ENCODE peak calls at places on chromosomes 2 and 18, in five cellular contexts. K is fibroblast of villous mesenchyme, Z is HepG2, I is breast epithelium, O is esophagus squamous epithelium. L is an unnamed sample.

GRCh38 chr2:241351640-241352031 is 4.4 kb upstream of the FARP2 start:
- DNase-seq in K (peak; percentile 29), Z (peak; percentile 82), I (no peak), O (no peak), L (no peak)

GRCh38 chr2:216188956-216189355 is 79.8 kb downstream of the XRCC5 start:
- DNase-seq in K (peak; percentile 66), Z (no peak), I (no peak), O (no peak), L (no peak)

GRCh38 chr2:216109962-216110614 is 940 bp downstream of the XRCC5 start:
- DNase-seq in K (peak; percentile 73), Z (peak; percentile 46), I (no peak), O (no peak), L (no peak)

GRCh38 chr2:102098756-102099155 is 43.8 kb upstream of the IL1R1 start:
- DNase-seq in K (no peak), Z (no peak), I (no peak), O (no peak), L (no peak)

GRCh38 chr2:231791107-231791506 is 4.9 kb downstream of the COPS7B start:
- DNase-seq in K (no peak), Z (peak; percentile 35), I (no peak), O (no peak), L (no peak)

GRCh38 chr18:12255626-12256026 is 1.5 kb downstream of the CIDEA start:
- DNase-seq in K (peak; percentile 6), Z (peak; percentile 35), I (peak; percentile 41), O (no peak), L (no peak)

GRCh38 chr2:241965931-241966412 is 96.4 kb downstream of the RTP5 start:
- DNase-seq in K (peak; percentile 98), Z (peak; percentile 18), I (peak; percentile 24), O (no peak), L (no peak)

GRCh38 chr2:241836257-241836656 is 22.4 kb downstream of the PDCD1 start:
- DNase-seq in K (no peak), Z (no peak), I (no peak), O (no peak), L (no peak)

GRCh38 chr2:152434395-152435182 is 99.6 kb downstream of the FMNL2 start:
- DNase-seq in K (no peak), Z (no peak), I (no peak), O (no peak), L (no peak)

GRCh38 chr18:67232991-67233390 is 283.5 kb downstream of the DSEL start:
- DNase-seq in K (no peak), Z (no peak), I (no peak), O (no peak), L (no peak)

GRCh38 chr18:49055787-49056186 is 105.0 kb upstream of the SMAD7 start:
- DNase-seq in K (peak; percentile 40), Z (no peak), I (no peak), O (no peak), L (peak; percentile 86)

GRCh38 chr2:39304200-39304599 is 60.4 kb upstream of the CDKL4 start:
- DNase-seq in K (peak; percentile 12), Z (no peak), I (no peak), O (no peak), L (no peak)

GRCh38 chr2:175207741-175208438 is 26.4 kb upstream of the ATP5MC3 start:
- DNase-seq in K (no peak), Z (no peak), I (no peak), O (no peak), L (peak; percentile 82)

GRCh38 chr2:121018136-121019057 is 266.6 kb downstream of the TFCP2L1 start:
- DNase-seq in K (peak; percentile 45), Z (no peak), I (no peak), O (no peak), L (peak; percentile 86)

GRCh38 chr2:157480182-157480961 is 36.5 kb upstream of the CYTIP start:
- DNase-seq in K (peak; percentile 5), Z (no peak), I (no peak), O (no peak), L (peak; percentile 87)

GRCh38 chr2:47784349-47784851 is 1.5 kb downstream of the MSH6 start:
- DNase-seq in K (peak; percentile 55), Z (no peak), I (no peak), O (no peak), L (peak; percentile 45)

GRCh38 chr2:8488001-8488738 is 193.7 kb upstream of the ID2 start:
- DNase-seq in K (no peak), Z (no peak), I (no peak), O (no peak), L (no peak)

GRCh38 chr2:120978359-120979050 is 242.8 kb downstream of the GLI2 start:
- DNase-seq in K (peak; percentile 16), Z (no peak), I (no peak), O (no peak), L (no peak)

GRCh38 chr2:40197121-40197520 is 254.8 kb downstream of the SLC8A1 start:
- DNase-seq in K (no peak), Z (no peak), I (no peak), O (no peak), L (no peak)

GRCh38 chr2:124296470-124296869 is 271.4 kb downstream of the CNTNAP5 start:
- DNase-seq in K (no peak), Z (no peak), I (no peak), O (no peak), L (no peak)

GRCh38 chr2:218781691-218782528 is at the start of gene CYP27A1:
- DNase-seq in K (peak; percentile 22), Z (peak; percentile 83), I (peak; percentile 50), O (no peak), L (peak; percentile 81)
- H3K4me3 ChIP-seq in K (peak within 1 kb of the TSS; percentile 61), Z (peak within 1 kb of the TSS; percentile 69), I (peak within 1 kb of the TSS; percentile 76), O (peak within 1 kb of the TSS; percentile 49), L (peak within 1 kb of the TSS; percentile 46)

GRCh38 chr2:100980046-100980445 is 22.0 kb upstream of the RPL31 start:
- DNase-seq in K (no peak), Z (no peak), I (no peak), O (no peak), L (no peak)

GRCh38 chr2:100983201-100983600 is 18.9 kb upstream of the RPL31 start:
- DNase-seq in K (no peak), Z (no peak), I (no peak), O (no peak), L (no peak)

GRCh38 chr2:100981011-100981410 is 21.1 kb upstream of the RPL31 start:
- DNase-seq in K (no peak), Z (no peak), I (no peak), O (no peak), L (no peak)

GRCh38 chr2:100983684-100984310 is 18.3 kb upstream of the RPL31 start:
- DNase-seq in K (peak; percentile 56), Z (no peak), I (no peak), O (no peak), L (peak; percentile 63)

GRCh38 chr2:100982431-100982861 is 19.6 kb upstream of the RPL31 start:
- DNase-seq in K (no peak), Z (no peak), I (no peak), O (no peak), L (no peak)
- H3K4me3 ChIP-seq in K (no peak overlapping the region), Z (no peak overlapping the region), I (no peak overlapping the region), O (no peak overlapping the region), L (no peak overlapping the region)

GRCh38 chr2:128277961-128278681 is 40.5 kb downstream of the HS6ST1 start:
- DNase-seq in K (no peak), Z (no peak), I (no peak), O (no peak), L (peak; percentile 49)

GRCh38 chr2:128273469-128274081 is 45.1 kb downstream of the HS6ST1 start:
- DNase-seq in K (no peak), Z (no peak), I (no peak), O (no peak), L (peak; percentile 9)

GRCh38 chr2:128276878-128277675 is 41.6 kb downstream of the HS6ST1 start:
- DNase-seq in K (no peak), Z (no peak), I (no peak), O (no peak), L (peak; percentile 4)

GRCh38 chr2:128274218-128274617 is 44.5 kb downstream of the HS6ST1 start:
- DNase-seq in K (no peak), Z (no peak), I (no peak), O (no peak), L (no peak)

GRCh38 chr2:128275498-128276045 is 43.1 kb downstream of the HS6ST1 start:
- DNase-seq in K (no peak), Z (no peak), I (no peak), O (no peak), L (peak; percentile 30)
- H3K4me3 ChIP-seq in K (no peak overlapping the region), Z (no peak overlapping the region), I (no peak overlapping the region), O (no peak overlapping the region), L (no peak overlapping the region)

DNA sequence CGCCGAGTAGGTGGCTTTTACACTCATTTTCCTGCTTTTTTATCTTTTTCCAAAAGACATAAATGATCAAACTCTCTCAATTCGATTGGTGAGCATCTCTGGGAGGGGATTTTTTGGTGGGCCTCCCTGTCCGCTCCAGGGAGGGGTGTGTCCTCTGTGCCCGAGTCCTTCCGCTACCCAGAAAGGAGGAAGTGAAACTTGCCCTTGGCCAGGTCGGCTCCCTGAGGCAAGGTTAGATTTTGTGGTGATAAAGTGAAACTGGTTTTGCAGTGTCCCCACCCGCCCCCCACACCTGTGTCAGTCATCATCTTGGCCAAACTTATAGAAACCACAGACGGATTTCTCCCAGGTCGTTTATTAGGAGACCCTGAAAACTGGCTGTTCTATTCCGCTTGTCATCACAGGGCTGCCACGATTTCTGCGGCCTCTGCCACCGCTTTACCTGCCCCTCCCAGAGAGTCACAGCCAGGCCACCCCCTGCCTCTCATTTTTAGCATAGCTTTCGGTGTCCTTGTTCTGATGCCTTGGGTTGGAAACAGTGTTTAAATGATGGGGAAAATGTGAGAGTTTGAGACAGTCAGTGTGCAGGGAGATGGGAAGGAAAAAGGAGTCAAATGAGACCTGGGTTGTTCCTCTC is 93.6 kb downstream of the SH3BP4 start:
- DNase-seq in K (no peak), Z (no peak), I (no peak), O (no peak), L (no peak)
- H3K4me3 ChIP-seq in K (no peak overlapping the region), Z (no peak overlapping the region), I (no peak overlapping the region), O (no peak overlapping the region), L (no peak overlapping the region)

GRCh38 chr2:136235451-136236418 is 117.8 kb upstream of the CXCR4 start:
- DNase-seq in K (peak; percentile 6), Z (peak; percentile 35), I (peak; percentile 48), O (no peak), L (peak; percentile 26)

GRCh38 chr2:136238552-136239346 is 120.8 kb upstream of the CXCR4 start:
- DNase-seq in K (peak; percentile 79), Z (no peak), I (no peak), O (no peak), L (no peak)

GRCh38 chr2:136234261-136234660 is 116.3 kb upstream of the CXCR4 start:
- DNase-seq in K (no peak), Z (no peak), I (no peak), O (no peak), L (no peak)

GRCh38 chr2:136242100-136242499 is 124.2 kb upstream of the CXCR4 start:
- DNase-seq in K (peak; percentile 43), Z (no peak), I (no peak), O (no peak), L (no peak)

DNA sequence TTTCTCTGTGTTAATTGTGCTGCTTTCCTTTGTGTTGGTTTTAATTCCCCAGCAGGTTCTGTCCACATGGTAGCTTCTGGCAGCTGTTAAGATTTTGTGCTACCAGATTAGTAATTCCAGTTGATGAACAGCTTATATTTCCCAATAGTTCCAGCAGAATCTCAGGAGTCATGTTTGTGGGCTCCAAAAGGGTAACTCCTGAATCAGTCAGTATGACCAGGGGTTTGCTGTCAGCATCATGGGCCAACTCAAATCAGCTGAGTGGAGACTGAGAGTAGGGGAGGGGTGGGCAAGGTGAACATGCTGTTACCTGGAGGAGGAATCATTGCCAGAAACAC is 120.2 kb upstream of the CXCR4 start:
- DNase-seq in K (peak; percentile 53), Z (no peak), I (no peak), O (no peak), L (no peak)
- H3K4me3 ChIP-seq in K (no peak overlapping the region), Z (no peak overlapping the region), I (no peak overlapping the region), O (no peak overlapping the region), L (no peak overlapping the region)

L was measured in right cardiac atrium.